ENCODE peak calls at places on chromosome 2, in six cellular contexts. V is fibroblast of lung; W is AG04450; J is left ventricle myocardium inferior; X is CD4-positive, CD25-positive, alpha-beta regulatory T cell; G is neural progenitor cell. N is an unnamed sample. For H3K27me3, the result is how much of the 10 kb centered on the place peaks cover.

GRCh38 chr2:53265900-53266299 is 501.7 kb upstream of the CHAC2 start:
- DNase-seq in V (no peak), W (no peak), J (no peak), X (no peak), G (peak), N (no peak)

GRCh38 chr2:230877737-230878598 is 13.2 kb downstream of the ITM2C start:
- DNase-seq in V (no peak), W (no peak), J (no peak), X (no peak), G (no peak), N (no peak)

GRCh38 chr2:102014041-102014345 is 22.2 kb downstream of the IL1R2 start:
- DNase-seq in V (no peak), W (no peak), J (no peak), X (no peak), G (no peak), N (no peak)

GRCh38 chr2:66463206-66463605 is 28.3 kb downstream of the MEIS1 start:
- DNase-seq in V (no peak), W (no peak), J (no peak), X (no peak), G (no peak), N (no peak)

GRCh38 chr2:100840519-100840918 is 20.6 kb downstream of the NPAS2 start:
- DNase-seq in V (no peak), W (no peak), J (no peak), X (no peak), G (no peak), N (no peak)

GRCh38 chr2:86566158-86566827 is 3.0 kb upstream of the CHMP3 start:
- DNase-seq in V (no peak), W (no peak), J (no peak), X (no peak), G (no peak), N (no peak)

GRCh38 chr2:127651987-127652550 is 6.1 kb downstream of the GPR17 start:
- DNase-seq in V (no peak), W (no peak), J (peak), X (no peak), G (no peak), N (no peak)

GRCh38 chr2:20371656-20372055 is 21.0 kb upstream of the PUM2 start:
- DNase-seq in V (no peak), W (no peak), J (no peak), X (no peak), G (no peak), N (no peak)

GRCh38 chr2:231370429-231370748 is 25.1 kb upstream of the B3GNT7 start:
- DNase-seq in V (no peak), W (no peak), J (no peak), X (no peak), G (no peak), N (no peak)

GRCh38 chr2:178301595-178302324 is 107.4 kb downstream of the OSBPL6 start:
- DNase-seq in V (no peak), W (no peak), J (no peak), X (no peak), G (no peak), N (no peak)

GRCh38 chr2:38474833-38475566 is 97.9 kb upstream of the ATL2 start:
- DNase-seq in V (no peak), W (no peak), J (no peak), X (no peak), G (no peak), N (no peak)

GRCh38 chr2:99648115-99648850 is 158.5 kb upstream of the REV1 start:
- DNase-seq in V (peak), W (peak), J (no peak), X (no peak), G (no peak), N (no peak)

GRCh38 chr2:99652862-99653261 is 163.0 kb upstream of the REV1 start:
- DNase-seq in V (no peak), W (no peak), J (no peak), X (no peak), G (no peak), N (no peak)

GRCh38 chr2:99645960-99646359 is 156.1 kb upstream of the REV1 start:
- DNase-seq in V (no peak), W (no peak), J (no peak), X (no peak), G (no peak), N (no peak)

GRCh38 chr2:99651930-99652670 is 162.3 kb upstream of the REV1 start:
- DNase-seq in V (no peak), W (peak), J (no peak), X (no peak), G (no peak), N (peak)

DNA sequence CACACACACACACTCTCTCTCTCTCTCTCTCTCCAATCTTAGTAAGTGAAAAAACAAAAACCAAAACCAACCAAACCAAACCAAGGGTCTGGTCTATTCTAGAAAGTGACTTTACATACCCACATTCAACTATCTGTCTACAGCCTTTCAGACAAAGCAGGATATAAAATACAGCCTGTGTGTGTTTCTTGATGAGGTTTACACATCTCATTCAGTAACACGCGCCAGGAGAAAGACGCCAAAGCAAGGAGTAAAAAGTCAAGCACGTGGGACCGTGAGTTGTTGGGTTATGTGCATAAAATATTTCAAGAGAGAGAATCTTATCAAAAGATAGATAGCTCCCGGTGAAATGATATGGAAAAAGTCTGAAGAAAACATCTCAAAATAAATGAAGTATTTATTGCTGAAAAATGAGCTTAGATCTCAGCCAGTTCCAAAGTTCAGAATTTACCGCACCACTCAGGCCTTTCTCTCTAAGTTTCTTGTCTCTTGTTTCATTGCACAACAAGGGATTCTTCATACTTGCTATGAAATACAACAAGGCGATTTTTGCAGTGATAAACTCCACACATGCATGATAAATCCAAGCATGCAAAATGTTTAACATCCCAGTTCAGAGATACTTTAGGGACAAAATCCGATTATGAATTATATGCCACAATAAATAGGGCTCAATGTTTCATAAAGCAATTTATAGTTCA is 159.2 kb upstream of the REV1 start:
- DNase-seq in V (no peak), W (no peak), J (no peak), X (no peak), G (no peak), N (no peak)
- H3K4me3 ChIP-seq in V (no peak), W (no peak), J (no peak), X (no peak), G (no peak), N (no peak)

DNA sequence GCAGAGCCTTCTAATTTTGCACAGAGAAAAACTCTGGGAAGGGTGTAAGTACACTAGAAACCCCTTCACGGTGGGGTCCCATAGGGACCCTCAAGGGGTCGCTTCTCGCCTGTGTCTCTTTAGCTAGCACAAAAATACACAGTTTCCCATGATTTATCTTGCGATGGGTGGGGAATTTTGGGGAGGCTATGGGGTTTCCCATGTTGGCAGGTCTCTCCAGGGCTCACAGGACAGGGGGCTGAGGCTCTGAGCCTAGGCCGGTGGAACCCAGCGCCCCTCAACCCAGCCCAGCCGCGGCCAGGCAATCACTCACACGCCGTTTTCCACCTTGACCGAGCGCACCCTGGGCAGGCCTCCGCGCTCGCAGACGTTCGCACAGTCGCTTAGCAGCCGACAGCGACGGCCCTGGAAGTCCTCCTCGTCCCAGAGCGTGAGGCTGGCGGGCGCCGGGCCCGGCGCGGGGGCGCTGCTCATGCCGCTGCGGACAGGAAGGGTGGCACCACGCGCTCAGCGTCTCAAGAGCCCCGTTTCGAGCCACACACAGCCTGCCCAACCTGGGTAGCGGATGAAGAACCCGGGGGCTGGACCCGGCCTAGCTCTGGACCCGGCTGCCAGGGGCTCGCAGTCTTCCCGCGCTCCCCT is 398 bp downstream of the CRYBA2 start:
- DNase-seq in V (no peak), W (no peak), J (no peak), X (no peak), G (peak), N (no peak)
- H3K27me3 ChIP-seq in V (half or more), W (half or more), J (half or more), X (under half), G (half or more), N (half or more)

DNA sequence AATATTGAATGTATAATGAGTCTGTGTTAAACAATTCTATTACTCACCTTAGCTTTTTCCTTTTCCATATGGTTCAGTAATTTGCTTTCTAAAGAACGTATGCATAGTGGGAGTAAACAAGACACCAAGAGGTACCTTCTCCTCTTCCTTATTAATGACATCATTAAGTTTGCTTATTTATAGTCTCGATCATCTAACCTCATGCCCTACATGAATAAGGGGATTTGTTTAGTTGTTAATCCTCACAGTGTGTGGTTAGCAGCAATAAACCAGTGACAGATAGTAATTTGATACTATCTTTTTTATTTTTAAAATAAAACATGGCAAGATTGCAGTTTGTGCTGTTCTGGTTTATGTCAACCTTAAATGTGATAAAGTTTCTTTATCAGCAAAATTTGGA is 69.7 kb downstream of the COBLL1 start:
- DNase-seq in V (no peak), W (no peak), J (no peak), X (no peak), G (no peak), N (no peak)
- H3K4me3 ChIP-seq in V (no peak), W (no peak), J (no peak), X (no peak), G (no peak), N (no peak)

GRCh38 chr2:240138275-240138984 is 2.0 kb downstream of the OTOS start:
- DNase-seq in V (no peak), W (no peak), J (no peak), X (no peak), G (no peak), N (peak)
- H3K27me3 ChIP-seq in V (under half), W (under half), J (under half), X (under half), G (under half), N (under half)

GRCh38 chr2:217653240-217653639 is 349.6 kb downstream of the TNS1 start:
- DNase-seq in V (peak), W (peak), J (peak), X (no peak), G (no peak), N (peak)
- H3K4me3 ChIP-seq in V (no peak), W (no peak), J (no peak), X (no peak), G (no peak), N (no peak)

GRCh38 chr2:82282111-82282882 is 1977.7 kb upstream of the LRRTM1 start:
- DNase-seq in V (no peak), W (no peak), J (no peak), X (no peak), G (peak), N (no peak)
- H3K27me3 ChIP-seq in V (under half), W (under half), J (under half), X (under half), G (under half), N (under half)